ENCODE peak calls at places on chromosomes 6 and 20, in ten cellular contexts. Z is cardiac fibroblast, L is uterus, K is kidney, H is AG09319, R is ascending aorta, N is psoas muscle, T is tibial artery, P is GM20000, G is mammary epithelial cell. J is an unnamed sample.

GRCh38 chr20:48656661-48657211 is 171.1 kb downstream of the PREX1 start:
- DNase-seq in K (no peak), T (no peak), H (no peak), N (no peak), R (no peak), G (no peak), L (no peak), P (no peak), Z (peak), J (no peak)

GRCh38 chr6:143721642-143722041 is 43.9 kb downstream of the PHACTR2 start:
- DNase-seq in K (no peak), T (no peak), G (no peak), P (no peak), R (no peak), H (no peak), N (no peak), L (no peak), Z (no peak), J (no peak)

GRCh38 chr6:160450849-160451248 is 102.7 kb downstream of the SLC22A3 start:
- DNase-seq in Z (no peak), K (no peak), H (no peak), L (no peak), N (no peak), G (no peak), T (no peak), P (no peak), R (no peak), J (no peak)

GRCh38 chr20:19594896-19595295 is 163.2 kb upstream of the RIN2 start:
- DNase-seq in H (no peak), P (no peak), T (no peak), Z (no peak), G (no peak), K (no peak), L (no peak), R (no peak), N (no peak), J (no peak)

GRCh38 chr6:152598858-152599537 is 38.2 kb downstream of the SYNE1 start:
- DNase-seq in L (no peak), G (no peak), H (no peak), Z (peak), N (no peak), P (no peak), T (no peak), R (no peak), K (peak), J (no peak)

GRCh38 chr6:71589254-71589653 is 297.1 kb upstream of the RIMS1 start:
- DNase-seq in Z (no peak), G (peak), L (no peak), H (no peak), R (no peak), N (no peak), T (no peak), P (no peak), K (no peak), J (no peak)

GRCh38 chr6:107491059-107491609 is 1.2 kb downstream of the SOBP start:
- DNase-seq in G (peak), R (peak), K (peak), T (peak), P (peak), Z (peak), H (no peak), L (peak), N (peak), J (no peak)

GRCh38 chr6:14425805-14426204 is 308.2 kb downstream of the CD83 start:
- DNase-seq in R (no peak), H (no peak), P (no peak), Z (no peak), K (no peak), N (no peak), L (no peak), T (no peak), G (no peak), J (no peak)

GRCh38 chr20:57835053-57835452 is 125.2 kb upstream of the PMEPA1 start:
- DNase-seq in K (no peak), H (no peak), L (no peak), T (no peak), Z (peak), G (no peak), R (no peak), N (no peak), P (no peak), J (no peak)

GRCh38 chr20:45085289-45085688 is 15.6 kb downstream of the KCNS1 start:
- DNase-seq in P (no peak), G (no peak), H (no peak), L (no peak), K (no peak), T (no peak), N (no peak), Z (no peak), R (no peak), J (no peak)

GRCh38 chr20:45082468-45082867 is 18.5 kb downstream of the KCNS1 start:
- DNase-seq in P (no peak), T (no peak), R (no peak), N (no peak), G (no peak), Z (no peak), H (no peak), L (no peak), K (no peak), J (no peak)

GRCh38 chr20:45083127-45083526 is 17.8 kb downstream of the KCNS1 start:
- DNase-seq in K (no peak), P (no peak), L (no peak), G (no peak), Z (no peak), R (no peak), T (no peak), H (no peak), N (no peak), J (no peak)

GRCh38 chr20:45077559-45077958 is 23.4 kb downstream of the KCNS1 start:
- DNase-seq in P (no peak), K (no peak), T (no peak), N (no peak), R (no peak), H (no peak), Z (no peak), L (no peak), G (no peak), J (no peak)

DNA sequence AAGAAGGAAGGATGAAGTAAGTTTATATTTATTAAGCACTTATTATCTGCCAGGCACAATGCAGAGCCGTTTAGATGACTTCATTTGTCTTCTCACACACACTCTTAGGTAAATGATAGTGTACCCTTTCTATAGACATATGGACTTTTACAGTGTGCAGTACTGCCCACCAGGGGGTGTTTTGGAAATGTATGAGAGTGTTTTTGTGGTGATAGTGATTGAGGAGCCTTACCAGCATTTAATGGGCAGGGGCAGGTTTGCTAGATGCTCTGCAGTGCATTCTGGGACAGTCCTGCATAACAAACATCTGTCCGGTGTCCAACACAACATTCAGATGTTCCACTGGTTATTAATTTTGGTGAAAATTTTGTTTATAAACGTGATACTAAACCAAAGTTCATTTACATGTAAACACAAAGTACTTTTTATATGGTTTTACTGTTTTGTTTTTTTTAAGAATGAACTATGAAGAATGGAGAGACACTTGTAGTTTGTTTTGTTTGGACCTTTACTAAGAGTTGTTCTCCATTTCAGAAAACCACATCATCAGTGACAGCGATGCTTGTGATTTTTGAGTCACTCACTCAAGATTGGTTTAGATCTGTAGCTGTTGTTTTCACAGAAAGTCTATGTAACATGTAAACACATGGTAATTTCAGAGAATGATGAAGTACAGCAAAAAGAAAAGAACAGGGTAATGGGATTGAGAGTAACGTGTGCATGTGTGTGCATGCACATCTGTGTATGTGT is 19.9 kb downstream of the KCNS1 start:
- DNase-seq in N (no peak), L (no peak), R (no peak), Z (peak), T (no peak), H (no peak), K (no peak), G (no peak), P (no peak), J (no peak)
- TF ChIP-seq CTCF in N (peak), L (no peak), R (no peak), Z (peak), T (no peak), H (peak), K (no peak), G (peak), P (peak), J (peak)

GRCh38 chr6:42564496-42564890 is 664 bp downstream of the UBR2 start:
- DNase-seq in P (peak), L (no peak), N (no peak), H (no peak), T (no peak), K (no peak), Z (no peak), G (no peak), R (no peak), J (no peak)

GRCh38 chr6:42566614-42567208 is 2.9 kb downstream of the UBR2 start:
- DNase-seq in K (no peak), P (no peak), N (no peak), H (no peak), T (no peak), G (no peak), Z (no peak), L (no peak), R (no peak), J (no peak)

GRCh38 chr6:42561986-42562385 is 1.8 kb upstream of the UBR2 start:
- DNase-seq in K (no peak), T (no peak), N (no peak), H (no peak), P (no peak), R (no peak), Z (no peak), L (no peak), G (no peak), J (no peak)

GRCh38 chr6:42562788-42563187 is 1.0 kb upstream of the UBR2 start:
- DNase-seq in Z (no peak), T (no peak), P (no peak), G (no peak), L (no peak), K (no peak), H (no peak), R (no peak), N (no peak), J (no peak)

DNA sequence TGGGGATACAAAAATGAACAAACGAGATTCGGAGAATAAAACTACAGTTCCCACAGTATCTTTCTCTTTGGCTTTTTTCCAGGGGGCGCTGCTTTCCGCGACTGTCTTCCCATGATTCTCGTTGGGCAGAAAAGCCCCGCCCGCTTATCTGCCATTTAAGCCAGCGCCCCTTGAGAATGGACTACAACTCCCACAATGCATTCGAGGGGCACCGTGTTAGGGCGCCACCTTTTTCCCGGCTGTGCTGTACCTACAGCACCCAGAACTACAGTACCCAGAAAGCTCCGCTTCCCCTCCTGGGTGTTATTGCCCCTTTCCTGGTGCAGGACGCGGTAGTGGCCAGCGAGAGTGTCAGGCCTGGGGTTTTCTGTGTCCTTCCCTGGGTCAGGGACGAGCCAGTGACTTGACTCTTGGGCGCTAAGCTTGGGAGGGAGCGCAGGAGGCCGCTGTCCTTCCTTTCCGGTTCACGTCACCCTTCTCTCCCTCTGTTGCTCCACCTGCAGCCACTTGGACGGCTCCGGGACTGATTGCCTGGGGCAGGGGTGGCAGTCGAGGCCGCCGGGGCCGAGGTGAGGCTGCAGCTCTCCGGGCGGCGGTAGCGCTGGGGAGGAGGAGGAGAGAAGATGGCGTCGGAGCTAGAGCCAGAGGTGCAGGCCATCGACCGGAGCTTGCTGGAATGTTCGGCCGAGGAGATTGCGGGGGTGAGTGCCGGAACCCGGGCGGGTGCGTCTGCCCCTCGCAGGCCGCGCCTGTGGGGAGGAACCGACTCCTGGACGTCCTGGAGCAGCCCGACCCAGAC is at the start of gene UBR2:
- DNase-seq in G (peak), Z (peak), K (peak), T (peak), L (peak), R (peak), H (peak), P (peak), N (peak), J (peak)
- TF ChIP-seq CTCF in G (peak), Z (peak), K (peak), T (peak), L (peak), R (no peak), H (peak), P (no peak), N (no peak), J (peak)

DNA sequence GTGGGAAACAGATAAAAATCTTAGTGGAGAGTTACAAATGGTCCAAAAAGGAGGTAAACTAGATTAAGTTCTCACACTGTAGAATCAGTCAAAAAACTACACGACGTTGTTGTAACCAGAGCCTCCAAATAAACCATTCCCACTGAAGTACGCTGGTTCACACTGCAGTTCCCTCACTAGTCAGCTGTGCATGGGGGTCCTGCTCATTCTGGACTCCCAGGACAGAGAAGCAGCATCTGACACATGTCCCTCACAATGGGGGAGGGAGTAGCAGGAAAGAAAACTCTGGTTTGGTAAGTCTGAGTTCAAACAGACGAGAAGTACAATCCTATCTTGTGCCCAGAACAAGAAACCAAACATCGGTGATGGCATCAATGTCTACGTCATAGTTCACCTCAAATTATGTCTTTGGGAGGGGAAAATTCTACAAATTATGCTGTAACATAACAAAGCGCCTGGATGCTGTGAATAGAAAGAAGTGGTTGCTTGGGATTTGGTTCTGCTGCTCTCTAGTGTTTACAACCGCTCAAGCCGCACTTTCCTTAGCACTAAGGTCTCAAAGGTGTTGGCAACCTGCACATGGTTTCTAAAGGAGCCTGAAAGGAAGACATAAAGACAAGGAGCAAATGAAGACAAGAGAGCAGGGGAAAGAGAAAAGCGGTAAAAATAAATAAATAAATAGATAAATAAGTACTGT is 208.0 kb downstream of the GMDS start:
- DNase-seq in H (no peak), K (no peak), L (no peak), P (no peak), N (no peak), Z (peak), T (no peak), G (peak), R (no peak), J (no peak)
- TF ChIP-seq CTCF in H (no peak), K (peak), L (no peak), P (no peak), N (no peak), Z (no peak), T (no peak), G (peak), R (peak), J (no peak)

GRCh38 chr6:38144365-38144764 is 324.8 kb downstream of the ZFAND3 start:
- DNase-seq in T (no peak), N (no peak), P (no peak), R (no peak), G (no peak), K (no peak), L (no peak), H (no peak), Z (no peak), J (no peak)
- TF ChIP-seq CTCF in T (no peak), N (no peak), P (no peak), R (no peak), G (no peak), K (no peak), L (no peak), H (no peak), Z (no peak), J (no peak)

DNA sequence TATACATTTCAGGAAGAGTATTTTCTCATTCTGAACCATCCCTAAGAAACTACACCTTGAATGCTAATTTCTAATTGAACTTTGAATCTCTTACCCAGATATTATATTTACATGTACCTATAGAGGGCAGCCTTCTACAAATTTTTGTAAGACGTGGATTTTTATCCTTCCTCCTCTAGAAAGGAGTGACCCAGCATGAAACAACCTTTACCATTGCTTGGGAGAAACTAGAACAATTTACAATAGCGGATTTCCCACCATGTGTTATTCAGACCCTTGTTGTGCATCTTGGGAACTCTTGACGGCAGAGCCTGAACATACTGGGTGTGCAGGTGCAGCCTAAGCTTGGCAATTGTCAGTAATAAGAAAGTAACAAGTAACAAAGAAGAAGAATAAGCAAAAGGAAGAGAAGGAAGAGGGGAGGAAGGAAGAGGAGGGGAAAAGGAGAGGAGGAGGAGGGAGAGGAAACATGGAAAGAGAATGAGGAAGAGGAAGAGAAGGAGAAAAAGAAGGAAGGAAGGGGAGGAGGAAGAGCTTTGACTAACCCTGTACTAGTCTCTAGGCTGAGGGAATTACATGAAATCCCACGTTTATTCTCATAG is 10.8 kb upstream of the TAAR1 start:
- DNase-seq in P (peak), H (peak), Z (peak), N (no peak), K (no peak), R (no peak), G (peak), L (no peak), T (no peak), J (no peak)
- TF ChIP-seq CTCF in P (peak), H (peak), Z (peak), N (peak), K (peak), R (peak), G (peak), L (peak), T (peak), J (peak)

J was measured in BJ.